ENCODE peak calls at places on chromosomes 6 and 20, in eight cellular contexts. One of them, this sample, is unnamed.

GRCh38 chr6:155377061-155377460 is 62.8 kb upstream of the TFB1M start:
- DNase-seq in nephron progenitor cell: no peak
- DNase-seq in RWPE1: peak
- DNase-seq in activated CD8-positive, alpha-beta T cell treated with anti-CD3 and anti-CD28 coated beads for 36 hours: no peak
- DNase-seq in endothelial cell: no peak
- DNase-seq in neural progenitor cell: no peak
- DNase-seq in prostate gland: no peak
- DNase-seq in psoas muscle: no peak
- DNase-seq in this sample: no peak

GRCh38 chr6:40623931-40624330 is 36.8 kb upstream of the LRFN2 start:
- DNase-seq in nephron progenitor cell: peak
- DNase-seq in RWPE1: no peak
- DNase-seq in activated CD8-positive, alpha-beta T cell treated with anti-CD3 and anti-CD28 coated beads for 36 hours: no peak
- DNase-seq in endothelial cell: no peak
- DNase-seq in neural progenitor cell: no peak
- DNase-seq in prostate gland: no peak
- DNase-seq in psoas muscle: no peak
- DNase-seq in this sample: no peak

GRCh38 chr6:35602133-35602946 is 86.4 kb downstream of the FKBP5 start:
- DNase-seq in nephron progenitor cell: no peak
- DNase-seq in RWPE1: peak
- DNase-seq in activated CD8-positive, alpha-beta T cell treated with anti-CD3 and anti-CD28 coated beads for 36 hours: no peak
- DNase-seq in endothelial cell: no peak
- DNase-seq in neural progenitor cell: no peak
- DNase-seq in prostate gland: peak
- DNase-seq in psoas muscle: no peak
- DNase-seq in this sample: no peak

GRCh38 chr6:98787401-98787800 is 47.0 kb upstream of the POU3F2 start:
- DNase-seq in nephron progenitor cell: no peak
- DNase-seq in RWPE1: no peak
- DNase-seq in activated CD8-positive, alpha-beta T cell treated with anti-CD3 and anti-CD28 coated beads for 36 hours: no peak
- DNase-seq in endothelial cell: no peak
- DNase-seq in neural progenitor cell: no peak
- DNase-seq in prostate gland: no peak
- DNase-seq in psoas muscle: no peak
- DNase-seq in this sample: no peak

GRCh38 chr6:131367206-131367873 is 205.7 kb upstream of the ARG1 start:
- DNase-seq in nephron progenitor cell: no peak
- DNase-seq in RWPE1: no peak
- DNase-seq in activated CD8-positive, alpha-beta T cell treated with anti-CD3 and anti-CD28 coated beads for 36 hours: no peak
- DNase-seq in endothelial cell: no peak
- DNase-seq in neural progenitor cell: no peak
- DNase-seq in prostate gland: no peak
- DNase-seq in psoas muscle: no peak
- DNase-seq in this sample: no peak

GRCh38 chr20:52959125-52959524 is 13.0 kb upstream of the TSHZ2 start:
- DNase-seq in nephron progenitor cell: peak
- DNase-seq in RWPE1: no peak
- DNase-seq in activated CD8-positive, alpha-beta T cell treated with anti-CD3 and anti-CD28 coated beads for 36 hours: no peak
- DNase-seq in endothelial cell: no peak
- DNase-seq in neural progenitor cell: peak
- DNase-seq in prostate gland: peak
- DNase-seq in psoas muscle: no peak
- DNase-seq in this sample: no peak

GRCh38 chr6:15036690-15037245 is 209.1 kb upstream of the JARID2 start:
- DNase-seq in nephron progenitor cell: peak
- DNase-seq in RWPE1: no peak
- DNase-seq in activated CD8-positive, alpha-beta T cell treated with anti-CD3 and anti-CD28 coated beads for 36 hours: no peak
- DNase-seq in endothelial cell: no peak
- DNase-seq in neural progenitor cell: peak
- DNase-seq in prostate gland: no peak
- DNase-seq in psoas muscle: peak
- DNase-seq in this sample: no peak

GRCh38 chr20:24577271-24577909 is 108.0 kb downstream of the SYNDIG1 start:
- DNase-seq in nephron progenitor cell: peak
- DNase-seq in RWPE1: no peak
- DNase-seq in activated CD8-positive, alpha-beta T cell treated with anti-CD3 and anti-CD28 coated beads for 36 hours: no peak
- DNase-seq in endothelial cell: no peak
- DNase-seq in neural progenitor cell: no peak
- DNase-seq in prostate gland: no peak
- DNase-seq in psoas muscle: no peak
- DNase-seq in this sample: no peak

GRCh38 chr6:1059596-1059995 is 252.3 kb upstream of the FOXQ1 start:
- DNase-seq in nephron progenitor cell: no peak
- DNase-seq in RWPE1: no peak
- DNase-seq in activated CD8-positive, alpha-beta T cell treated with anti-CD3 and anti-CD28 coated beads for 36 hours: no peak
- DNase-seq in endothelial cell: no peak
- DNase-seq in neural progenitor cell: no peak
- DNase-seq in prostate gland: no peak
- DNase-seq in psoas muscle: no peak
- DNase-seq in this sample: no peak

GRCh38 chr6:68628156-68628555 is 6.9 kb upstream of the ADGRB3 start:
- DNase-seq in nephron progenitor cell: no peak
- DNase-seq in RWPE1: no peak
- DNase-seq in activated CD8-positive, alpha-beta T cell treated with anti-CD3 and anti-CD28 coated beads for 36 hours: no peak
- DNase-seq in endothelial cell: no peak
- DNase-seq in neural progenitor cell: no peak
- DNase-seq in prostate gland: no peak
- DNase-seq in psoas muscle: no peak
- DNase-seq in this sample: no peak

GRCh38 chr6:169801396-169802160 is 50.2 kb downstream of the ERMARD start:
- DNase-seq in nephron progenitor cell: no peak
- DNase-seq in RWPE1: no peak
- DNase-seq in activated CD8-positive, alpha-beta T cell treated with anti-CD3 and anti-CD28 coated beads for 36 hours: no peak
- DNase-seq in endothelial cell: no peak
- DNase-seq in neural progenitor cell: peak
- DNase-seq in prostate gland: peak
- DNase-seq in psoas muscle: no peak
- DNase-seq in this sample: no peak

GRCh38 chr6:121522265-121522664 is 86.8 kb downstream of the GJA1 start:
- DNase-seq in nephron progenitor cell: no peak
- DNase-seq in RWPE1: peak
- DNase-seq in activated CD8-positive, alpha-beta T cell treated with anti-CD3 and anti-CD28 coated beads for 36 hours: no peak
- DNase-seq in endothelial cell: no peak
- DNase-seq in neural progenitor cell: no peak
- DNase-seq in prostate gland: peak
- DNase-seq in psoas muscle: no peak
- DNase-seq in this sample: no peak

GRCh38 chr6:143598466-143599080 is 79.2 kb upstream of the PHACTR2 start:
- DNase-seq in nephron progenitor cell: no peak
- DNase-seq in RWPE1: no peak
- DNase-seq in activated CD8-positive, alpha-beta T cell treated with anti-CD3 and anti-CD28 coated beads for 36 hours: peak
- DNase-seq in endothelial cell: no peak
- DNase-seq in neural progenitor cell: no peak
- DNase-seq in prostate gland: no peak
- DNase-seq in psoas muscle: no peak
- DNase-seq in this sample: no peak

DNA sequence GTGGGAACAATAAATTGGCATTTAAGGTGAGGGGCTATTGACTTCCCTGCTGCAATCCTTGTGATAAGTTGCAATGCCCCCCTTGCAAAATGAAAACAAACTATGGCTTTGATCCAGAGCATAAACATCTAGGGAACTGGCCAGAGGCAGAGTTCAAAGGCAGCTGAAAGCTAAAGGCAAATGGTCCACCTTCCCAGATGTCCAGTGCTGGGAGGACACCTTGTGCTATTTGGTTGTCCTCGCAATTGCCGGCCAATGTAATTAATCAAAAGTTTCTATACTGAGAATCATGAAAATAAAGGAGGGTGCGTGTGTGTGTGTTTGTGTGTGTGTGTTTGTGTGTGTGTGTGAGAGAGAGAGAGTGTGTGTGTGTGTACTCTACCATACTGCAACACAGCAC is 337.4 kb downstream of the CBLN4 start:
- DNase-seq in nephron progenitor cell: peak
- DNase-seq in RWPE1: no peak
- DNase-seq in activated CD8-positive, alpha-beta T cell treated with anti-CD3 and anti-CD28 coated beads for 36 hours: no peak
- DNase-seq in endothelial cell: no peak
- DNase-seq in neural progenitor cell: no peak
- DNase-seq in prostate gland: no peak
- DNase-seq in psoas muscle: no peak
- DNase-seq in this sample: no peak
- TF ChIP-seq CTCF in nephron progenitor cell: no peak
- TF ChIP-seq CTCF in RWPE1: no peak
- TF ChIP-seq CTCF in activated CD8-positive, alpha-beta T cell treated with anti-CD3 and anti-CD28 coated beads for 36 hours: no peak
- TF ChIP-seq CTCF in endothelial cell: no peak
- TF ChIP-seq CTCF in neural progenitor cell: no peak
- TF ChIP-seq CTCF in prostate gland: no peak
- TF ChIP-seq CTCF in psoas muscle: no peak
- TF ChIP-seq CTCF in this sample: no peak

GRCh38 chr6:38034269-38034914 is 214.9 kb downstream of the ZFAND3 start:
- DNase-seq in nephron progenitor cell: no peak
- DNase-seq in RWPE1: no peak
- DNase-seq in activated CD8-positive, alpha-beta T cell treated with anti-CD3 and anti-CD28 coated beads for 36 hours: no peak
- DNase-seq in endothelial cell: no peak
- DNase-seq in neural progenitor cell: peak
- DNase-seq in prostate gland: no peak
- DNase-seq in psoas muscle: no peak
- DNase-seq in this sample: no peak
- TF ChIP-seq CTCF in nephron progenitor cell: peak
- TF ChIP-seq CTCF in RWPE1: peak
- TF ChIP-seq CTCF in activated CD8-positive, alpha-beta T cell treated with anti-CD3 and anti-CD28 coated beads for 36 hours: peak
- TF ChIP-seq CTCF in endothelial cell: peak
- TF ChIP-seq CTCF in neural progenitor cell: peak
- TF ChIP-seq CTCF in prostate gland: peak
- TF ChIP-seq CTCF in psoas muscle: peak
- TF ChIP-seq CTCF in this sample: no peak

DNA sequence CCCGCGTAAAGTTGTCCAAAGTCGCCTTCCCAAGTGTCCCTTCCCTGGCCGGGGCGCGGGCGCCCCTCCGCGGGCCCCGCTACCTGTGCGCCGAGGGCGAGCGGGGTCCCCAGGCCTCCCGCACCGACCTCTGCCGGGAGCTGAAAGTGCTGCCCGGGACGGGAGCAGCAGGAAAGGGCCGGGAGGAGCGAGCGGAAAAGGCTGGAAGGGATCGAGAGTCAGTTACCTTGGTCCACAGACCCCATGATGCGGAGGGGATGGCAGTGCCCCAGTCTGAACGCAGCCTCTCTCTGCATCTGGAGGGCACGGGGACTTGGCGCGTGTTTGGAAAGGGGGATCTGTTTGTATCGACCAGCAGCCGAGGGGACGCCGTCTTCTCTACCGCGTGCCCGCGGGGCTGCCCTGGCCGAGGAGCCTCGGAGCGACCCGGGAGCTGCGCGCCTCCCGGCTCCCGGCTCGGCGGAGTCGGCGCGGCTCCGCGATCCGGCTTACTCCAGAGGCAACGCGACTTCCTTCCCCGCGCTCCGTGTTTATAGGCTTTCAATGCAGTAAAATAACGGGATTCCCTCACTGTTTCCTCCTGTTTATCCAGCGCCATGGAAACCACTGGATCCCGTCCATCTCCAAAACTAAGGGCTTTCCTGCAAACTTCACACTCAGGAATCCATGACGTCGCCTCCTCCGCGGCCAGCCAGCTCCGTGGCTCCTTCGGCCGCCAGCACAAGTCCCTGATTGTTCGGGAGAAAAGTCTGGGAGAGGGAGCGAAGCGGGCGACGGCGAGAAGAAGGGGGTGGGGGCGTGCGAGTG is 20.0 kb upstream of the NFATC2 start:
- DNase-seq in nephron progenitor cell: peak
- DNase-seq in RWPE1: peak
- DNase-seq in activated CD8-positive, alpha-beta T cell treated with anti-CD3 and anti-CD28 coated beads for 36 hours: peak
- DNase-seq in endothelial cell: peak
- DNase-seq in neural progenitor cell: peak
- DNase-seq in prostate gland: peak
- DNase-seq in psoas muscle: peak
- DNase-seq in this sample: no peak
- TF ChIP-seq CTCF in nephron progenitor cell: no peak
- TF ChIP-seq CTCF in RWPE1: no peak
- TF ChIP-seq CTCF in activated CD8-positive, alpha-beta T cell treated with anti-CD3 and anti-CD28 coated beads for 36 hours: no peak
- TF ChIP-seq CTCF in endothelial cell: no peak
- TF ChIP-seq CTCF in neural progenitor cell: peak
- TF ChIP-seq CTCF in prostate gland: no peak
- TF ChIP-seq CTCF in psoas muscle: no peak
- TF ChIP-seq CTCF in this sample: no peak

GRCh38 chr6:43846556-43846955 is 76.5 kb downstream of the VEGFA start:
- DNase-seq in nephron progenitor cell: no peak
- DNase-seq in RWPE1: no peak
- DNase-seq in activated CD8-positive, alpha-beta T cell treated with anti-CD3 and anti-CD28 coated beads for 36 hours: no peak
- DNase-seq in endothelial cell: no peak
- DNase-seq in neural progenitor cell: no peak
- DNase-seq in prostate gland: no peak
- DNase-seq in psoas muscle: no peak
- DNase-seq in this sample: no peak
- TF ChIP-seq CTCF in nephron progenitor cell: no peak
- TF ChIP-seq CTCF in RWPE1: no peak
- TF ChIP-seq CTCF in activated CD8-positive, alpha-beta T cell treated with anti-CD3 and anti-CD28 coated beads for 36 hours: no peak
- TF ChIP-seq CTCF in endothelial cell: no peak
- TF ChIP-seq CTCF in neural progenitor cell: no peak
- TF ChIP-seq CTCF in prostate gland: no peak
- TF ChIP-seq CTCF in psoas muscle: no peak
- TF ChIP-seq CTCF in this sample: no peak

DNA sequence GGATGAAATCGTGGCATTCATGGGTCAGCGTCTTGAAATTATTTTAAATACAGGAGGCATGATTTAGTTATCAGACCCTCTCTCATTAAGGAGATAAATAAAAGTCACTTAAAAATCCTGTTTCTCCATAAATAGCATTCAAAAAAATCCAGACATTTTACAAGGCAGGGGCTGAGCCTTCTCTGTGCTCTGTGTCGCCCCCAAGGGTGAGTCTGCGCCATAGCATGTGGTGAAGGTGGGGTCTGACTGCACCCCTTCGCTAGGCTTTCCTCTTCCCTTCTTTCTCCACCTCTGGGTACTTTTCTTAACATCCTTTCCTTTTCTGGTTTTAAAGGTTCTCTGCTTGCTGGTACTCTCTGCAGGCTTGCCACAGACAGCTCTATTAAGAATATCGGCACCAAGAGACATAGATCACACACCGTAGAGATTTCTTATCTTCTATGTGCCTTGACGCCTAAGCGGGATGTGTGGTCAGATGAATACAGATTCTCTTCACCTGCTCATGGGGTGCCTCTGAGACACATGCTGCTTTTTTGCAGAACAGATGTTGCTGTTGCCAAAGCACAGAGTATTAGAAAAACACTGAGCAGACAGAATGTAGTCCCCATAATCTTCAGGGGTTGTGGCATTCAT is 20.1 kb upstream of the FAM209A start:
- DNase-seq in nephron progenitor cell: peak
- DNase-seq in RWPE1: no peak
- DNase-seq in activated CD8-positive, alpha-beta T cell treated with anti-CD3 and anti-CD28 coated beads for 36 hours: peak
- DNase-seq in endothelial cell: peak
- DNase-seq in neural progenitor cell: peak
- DNase-seq in prostate gland: no peak
- DNase-seq in psoas muscle: no peak
- DNase-seq in this sample: no peak
- TF ChIP-seq CTCF in nephron progenitor cell: peak
- TF ChIP-seq CTCF in RWPE1: peak
- TF ChIP-seq CTCF in activated CD8-positive, alpha-beta T cell treated with anti-CD3 and anti-CD28 coated beads for 36 hours: peak
- TF ChIP-seq CTCF in endothelial cell: peak
- TF ChIP-seq CTCF in neural progenitor cell: peak
- TF ChIP-seq CTCF in prostate gland: no peak
- TF ChIP-seq CTCF in psoas muscle: no peak
- TF ChIP-seq CTCF in this sample: no peak

GRCh38 chr6:134676307-134677281 is 273.3 kb downstream of the ALDH8A1 start:
- DNase-seq in nephron progenitor cell: no peak
- DNase-seq in RWPE1: no peak
- DNase-seq in activated CD8-positive, alpha-beta T cell treated with anti-CD3 and anti-CD28 coated beads for 36 hours: no peak
- DNase-seq in endothelial cell: no peak
- DNase-seq in neural progenitor cell: no peak
- DNase-seq in prostate gland: no peak
- DNase-seq in psoas muscle: no peak
- DNase-seq in this sample: no peak
- TF ChIP-seq CTCF in nephron progenitor cell: no peak
- TF ChIP-seq CTCF in RWPE1: no peak
- TF ChIP-seq CTCF in activated CD8-positive, alpha-beta T cell treated with anti-CD3 and anti-CD28 coated beads for 36 hours: no peak
- TF ChIP-seq CTCF in endothelial cell: no peak
- TF ChIP-seq CTCF in neural progenitor cell: no peak
- TF ChIP-seq CTCF in prostate gland: no peak
- TF ChIP-seq CTCF in psoas muscle: no peak
- TF ChIP-seq CTCF in this sample: no peak

This sample was measured in esophagus squamous epithelium.